ENCODE peak calls at places on chromosomes 12 and 14, in five cellular contexts. One of them, this sample, is unnamed.
A peak's percentile ranks its signal among the peaks of the same experiment; 100 is the strongest.

GRCh38 chr12:51921017-51921725 is 13.9 kb downstream of the ACVRL1 start:
- DNase-seq in naive thymus-derived CD4-positive, alpha-beta T cell: no peak
- DNase-seq in astrocyte of the hippocampus: no peak
- DNase-seq in activated CD4-positive, CD25-positive, alpha-beta regulatory T cell: no peak
- DNase-seq in Calu3: no peak
- DNase-seq in this sample: no peak

GRCh38 chr14:20455355-20456300 is 602 bp downstream of the APEX1 start:
- DNase-seq in Calu3: no peak
- DNase-seq in activated CD4-positive, CD25-positive, alpha-beta regulatory T cell: no peak
- DNase-seq in astrocyte of the hippocampus: peak; percentile 61
- DNase-seq in naive thymus-derived CD4-positive, alpha-beta T cell: no peak
- DNase-seq in this sample: no peak

GRCh38 chr12:107622005-107622404 is 63.6 kb upstream of the PWP1 start:
- DNase-seq in astrocyte of the hippocampus: peak; percentile 20
- DNase-seq in Calu3: no peak
- DNase-seq in activated CD4-positive, CD25-positive, alpha-beta regulatory T cell: no peak
- DNase-seq in naive thymus-derived CD4-positive, alpha-beta T cell: no peak
- DNase-seq in this sample: no peak

GRCh38 chr14:50816419-50817047 is 14.4 kb downstream of the NIN start:
- DNase-seq in astrocyte of the hippocampus: no peak
- DNase-seq in naive thymus-derived CD4-positive, alpha-beta T cell: no peak
- DNase-seq in Calu3: peak; percentile 11
- DNase-seq in activated CD4-positive, CD25-positive, alpha-beta regulatory T cell: no peak
- DNase-seq in this sample: no peak

GRCh38 chr12:116152268-116152667 is 125.2 kb downstream of the MED13L start:
- DNase-seq in Calu3: no peak
- DNase-seq in activated CD4-positive, CD25-positive, alpha-beta regulatory T cell: no peak
- DNase-seq in astrocyte of the hippocampus: peak; percentile 94
- DNase-seq in naive thymus-derived CD4-positive, alpha-beta T cell: no peak
- DNase-seq in this sample: no peak

GRCh38 chr14:96150214-96150613 is 54.4 kb upstream of the BDKRB2 start:
- DNase-seq in Calu3: no peak
- DNase-seq in astrocyte of the hippocampus: no peak
- DNase-seq in activated CD4-positive, CD25-positive, alpha-beta regulatory T cell: no peak
- DNase-seq in naive thymus-derived CD4-positive, alpha-beta T cell: no peak
- DNase-seq in this sample: no peak

GRCh38 chr12:123062682-123063426 is 82.4 kb downstream of the ARL6IP4 start:
- DNase-seq in Calu3: peak; percentile 41
- DNase-seq in astrocyte of the hippocampus: peak; percentile 57
- DNase-seq in activated CD4-positive, CD25-positive, alpha-beta regulatory T cell: no peak
- DNase-seq in naive thymus-derived CD4-positive, alpha-beta T cell: no peak
- DNase-seq in this sample: no peak

GRCh38 chr12:56007892-56008471 is 10.9 kb downstream of the SUOX start:
- DNase-seq in naive thymus-derived CD4-positive, alpha-beta T cell: no peak
- DNase-seq in activated CD4-positive, CD25-positive, alpha-beta regulatory T cell: no peak
- DNase-seq in astrocyte of the hippocampus: peak; percentile 44
- DNase-seq in Calu3: no peak
- DNase-seq in this sample: no peak

GRCh38 chr14:38762436-38762835 is 340.6 kb downstream of the SEC23A start:
- DNase-seq in naive thymus-derived CD4-positive, alpha-beta T cell: no peak
- DNase-seq in activated CD4-positive, CD25-positive, alpha-beta regulatory T cell: no peak
- DNase-seq in astrocyte of the hippocampus: peak; percentile 58
- DNase-seq in Calu3: no peak
- DNase-seq in this sample: no peak

GRCh38 chr14:67392728-67393314 is 19.1 kb downstream of the PLEK2 start:
- DNase-seq in naive thymus-derived CD4-positive, alpha-beta T cell: no peak
- DNase-seq in astrocyte of the hippocampus: no peak
- DNase-seq in Calu3: no peak
- DNase-seq in activated CD4-positive, CD25-positive, alpha-beta regulatory T cell: no peak
- DNase-seq in this sample: no peak

GRCh38 chr12:62817556-62818271 is 117.2 kb downstream of the PPM1H start:
- DNase-seq in activated CD4-positive, CD25-positive, alpha-beta regulatory T cell: no peak
- DNase-seq in Calu3: no peak
- DNase-seq in astrocyte of the hippocampus: peak; percentile 72
- DNase-seq in naive thymus-derived CD4-positive, alpha-beta T cell: no peak
- DNase-seq in this sample: no peak

GRCh38 chr12:11730299-11731041 is 81.0 kb downstream of the ETV6 start:
- DNase-seq in astrocyte of the hippocampus: no peak
- DNase-seq in Calu3: peak; percentile 81
- DNase-seq in naive thymus-derived CD4-positive, alpha-beta T cell: no peak
- DNase-seq in activated CD4-positive, CD25-positive, alpha-beta regulatory T cell: no peak
- DNase-seq in this sample: peak; percentile 75

GRCh38 chr14:102317564-102318248 is 1.8 kb upstream of the ZNF839 start:
- DNase-seq in naive thymus-derived CD4-positive, alpha-beta T cell: peak; percentile 19
- DNase-seq in astrocyte of the hippocampus: no peak
- DNase-seq in Calu3: no peak
- DNase-seq in activated CD4-positive, CD25-positive, alpha-beta regulatory T cell: no peak
- DNase-seq in this sample: peak; percentile 35

GRCh38 chr12:80316141-80316700 is 127.8 kb upstream of the PTPRQ start:
- DNase-seq in naive thymus-derived CD4-positive, alpha-beta T cell: no peak
- DNase-seq in astrocyte of the hippocampus: no peak
- DNase-seq in Calu3: no peak
- DNase-seq in activated CD4-positive, CD25-positive, alpha-beta regulatory T cell: no peak
- DNase-seq in this sample: no peak

GRCh38 chr12:116924558-116925453 is 14.1 kb downstream of the FBXW8 start:
- DNase-seq in naive thymus-derived CD4-positive, alpha-beta T cell: peak; percentile 86
- DNase-seq in activated CD4-positive, CD25-positive, alpha-beta regulatory T cell: no peak
- DNase-seq in Calu3: peak; percentile 58
- DNase-seq in astrocyte of the hippocampus: peak; percentile 85
- DNase-seq in this sample: no peak

GRCh38 chr14:50726372-50727107 is 58.4 kb upstream of the SAV1 start:
- DNase-seq in Calu3: no peak
- DNase-seq in astrocyte of the hippocampus: peak; percentile 21
- DNase-seq in naive thymus-derived CD4-positive, alpha-beta T cell: peak; percentile 36
- DNase-seq in activated CD4-positive, CD25-positive, alpha-beta regulatory T cell: no peak
- DNase-seq in this sample: no peak

This sample was measured in DMS79.